ENCODE peak calls at places on chromosomes 7 and 10, in four cellular contexts. One of them, this sample, is unnamed.

GRCh38 chr7:112271162-112271561 is 64.7 kb downstream of the ZNF277 start:
- DNase-seq in stimulated activated CD4-positive, alpha-beta T cell treated with anti-CD3 and anti-CD28 coated beads, Interleukin-12 subunit alpha, Interleukin-12 subunit beta, amount 100 ng/mL, for 4 hours: no peak
- DNase-seq in transverse colon: no peak
- DNase-seq in endothelial cell: no peak
- DNase-seq in this sample: no peak

GRCh38 chr10:90319188-90319914 is 538.5 kb downstream of the HTR7 start:
- DNase-seq in stimulated activated CD4-positive, alpha-beta T cell treated with anti-CD3 and anti-CD28 coated beads, Interleukin-12 subunit alpha, Interleukin-12 subunit beta, amount 100 ng/mL, for 4 hours: no peak
- DNase-seq in transverse colon: no peak
- DNase-seq in endothelial cell: no peak
- DNase-seq in this sample: no peak

GRCh38 chr10:7243873-7244272 is 167.0 kb downstream of the SFMBT2 start:
- DNase-seq in stimulated activated CD4-positive, alpha-beta T cell treated with anti-CD3 and anti-CD28 coated beads, Interleukin-12 subunit alpha, Interleukin-12 subunit beta, amount 100 ng/mL, for 4 hours: no peak
- DNase-seq in transverse colon: no peak
- DNase-seq in endothelial cell: no peak
- DNase-seq in this sample: no peak

GRCh38 chr7:110590415-110590814 is 500.5 kb upstream of the LRRN3 start:
- DNase-seq in stimulated activated CD4-positive, alpha-beta T cell treated with anti-CD3 and anti-CD28 coated beads, Interleukin-12 subunit alpha, Interleukin-12 subunit beta, amount 100 ng/mL, for 4 hours: no peak
- DNase-seq in transverse colon: no peak
- DNase-seq in endothelial cell: no peak
- DNase-seq in this sample: no peak

GRCh38 chr10:58177362-58177947 is 90.2 kb downstream of the IPMK start:
- DNase-seq in stimulated activated CD4-positive, alpha-beta T cell treated with anti-CD3 and anti-CD28 coated beads, Interleukin-12 subunit alpha, Interleukin-12 subunit beta, amount 100 ng/mL, for 4 hours: no peak
- DNase-seq in transverse colon: no peak
- DNase-seq in endothelial cell: no peak
- DNase-seq in this sample: no peak

GRCh38 chr10:18523025-18523424 is 128.4 kb downstream of the NSUN6 start:
- DNase-seq in stimulated activated CD4-positive, alpha-beta T cell treated with anti-CD3 and anti-CD28 coated beads, Interleukin-12 subunit alpha, Interleukin-12 subunit beta, amount 100 ng/mL, for 4 hours: no peak
- DNase-seq in transverse colon: no peak
- DNase-seq in endothelial cell: no peak
- DNase-seq in this sample: no peak

GRCh38 chr7:132221356-132221755 is 354.9 kb downstream of the PLXNA4 start:
- DNase-seq in stimulated activated CD4-positive, alpha-beta T cell treated with anti-CD3 and anti-CD28 coated beads, Interleukin-12 subunit alpha, Interleukin-12 subunit beta, amount 100 ng/mL, for 4 hours: no peak
- DNase-seq in transverse colon: no peak
- DNase-seq in endothelial cell: no peak
- DNase-seq in this sample: no peak

GRCh38 chr7:135169141-135169935 is 1.2 kb downstream of the CYREN start:
- DNase-seq in stimulated activated CD4-positive, alpha-beta T cell treated with anti-CD3 and anti-CD28 coated beads, Interleukin-12 subunit alpha, Interleukin-12 subunit beta, amount 100 ng/mL, for 4 hours: peak
- DNase-seq in transverse colon: peak
- DNase-seq in endothelial cell: peak
- DNase-seq in this sample: peak

GRCh38 chr10:34866848-34867247 is 51.8 kb upstream of the PARD3 start:
- DNase-seq in stimulated activated CD4-positive, alpha-beta T cell treated with anti-CD3 and anti-CD28 coated beads, Interleukin-12 subunit alpha, Interleukin-12 subunit beta, amount 100 ng/mL, for 4 hours: no peak
- DNase-seq in transverse colon: peak
- DNase-seq in endothelial cell: no peak
- DNase-seq in this sample: no peak

GRCh38 chr7:138785587-138786437 is 12.0 kb upstream of the TMEM213 start:
- DNase-seq in stimulated activated CD4-positive, alpha-beta T cell treated with anti-CD3 and anti-CD28 coated beads, Interleukin-12 subunit alpha, Interleukin-12 subunit beta, amount 100 ng/mL, for 4 hours: no peak
- DNase-seq in transverse colon: no peak
- DNase-seq in endothelial cell: no peak
- DNase-seq in this sample: no peak

GRCh38 chr7:118288098-118288497 is 63.6 kb downstream of the ANKRD7 start:
- DNase-seq in stimulated activated CD4-positive, alpha-beta T cell treated with anti-CD3 and anti-CD28 coated beads, Interleukin-12 subunit alpha, Interleukin-12 subunit beta, amount 100 ng/mL, for 4 hours: no peak
- DNase-seq in transverse colon: no peak
- DNase-seq in endothelial cell: no peak
- DNase-seq in this sample: no peak

GRCh38 chr7:104272767-104273384 is 55.5 kb upstream of the LHFPL3 start:
- DNase-seq in stimulated activated CD4-positive, alpha-beta T cell treated with anti-CD3 and anti-CD28 coated beads, Interleukin-12 subunit alpha, Interleukin-12 subunit beta, amount 100 ng/mL, for 4 hours: no peak
- DNase-seq in transverse colon: no peak
- DNase-seq in endothelial cell: peak
- DNase-seq in this sample: no peak

This sample was measured in GM12891.